ENCODE peak calls at places on chromosomes 1 and 21, in seven cellular contexts. L is hypothalamus; Q is activated CD8-positive, alpha-beta T cell treated with anti-CD3 and anti-CD28 coated beads for 36 hours; M is A549; I is RWPE1; T is left ventricle myocardium superior; V is naive thymus-derived CD8-positive, alpha-beta T cell. D is an unnamed sample.

GRCh38 chr1:246292571-246292970 is 214.5 kb downstream of the SMYD3 start:
- DNase-seq in L (no peak), Q (no peak), M (no peak), I (no peak), T (no peak), V (no peak), D (no peak)

GRCh38 chr1:209576392-209576791 is 7.1 kb upstream of the CAMK1G start:
- DNase-seq in L (no peak), Q (no peak), M (no peak), I (no peak), T (no peak), V (no peak), D (no peak)

GRCh38 chr1:107870691-107871090 is 94.3 kb downstream of the VAV3 start:
- DNase-seq in L (no peak), Q (no peak), M (no peak), I (no peak), T (no peak), V (no peak), D (no peak)

GRCh38 chr1:13779930-13780329 is 79.9 kb downstream of the PRDM2 start:
- DNase-seq in L (no peak), Q (no peak), M (no peak), I (no peak), T (no peak), V (no peak), D (no peak)

GRCh38 chr21:39004776-39005605 is 178.3 kb downstream of the PSMG1 start:
- DNase-seq in L (peak), Q (peak), M (no peak), I (no peak), T (peak), V (no peak), D (no peak)

GRCh38 chr1:192311281-192311680 is 5.5 kb upstream of the RGS21 start:
- DNase-seq in L (no peak), Q (no peak), M (peak), I (peak), T (no peak), V (no peak), D (no peak)

GRCh38 chr1:5707566-5708178 is 284.6 kb downstream of the NPHP4 start:
- DNase-seq in L (no peak), Q (no peak), M (no peak), I (peak), T (no peak), V (no peak), D (no peak)

GRCh38 chr1:178020968-178021640 is 51.2 kb upstream of the SEC16B start:
- DNase-seq in L (no peak), Q (no peak), M (no peak), I (no peak), T (no peak), V (no peak), D (no peak)

GRCh38 chr1:79396901-79397300 is 390.4 kb upstream of the ADGRL4 start:
- DNase-seq in L (no peak), Q (no peak), M (no peak), I (no peak), T (no peak), V (no peak), D (no peak)

GRCh38 chr1:245843101-245843500 is 664.0 kb downstream of the SMYD3 start:
- DNase-seq in L (no peak), Q (no peak), M (no peak), I (no peak), T (no peak), V (no peak), D (no peak)

GRCh38 chr1:209659909-209660308 is 7.7 kb upstream of the LAMB3 start:
- DNase-seq in L (no peak), Q (peak), M (no peak), I (no peak), T (no peak), V (no peak), D (no peak)

GRCh38 chr1:160340146-160340545 is 2.9 kb downstream of the COPA start:
- DNase-seq in L (no peak), Q (no peak), M (no peak), I (no peak), T (no peak), V (no peak), D (no peak)

GRCh38 chr21:27421654-27422053 is 454.8 kb upstream of the ADAMTS5 start:
- DNase-seq in L (no peak), Q (no peak), M (no peak), I (no peak), T (no peak), V (no peak), D (no peak)

GRCh38 chr1:222736470-222736869 is 532 bp upstream of the FAM177B start:
- DNase-seq in L (no peak), Q (no peak), M (no peak), I (no peak), T (no peak), V (no peak), D (no peak)

GRCh38 chr1:23527366-23527765 is 3.7 kb downstream of the E2F2 start:
- DNase-seq in L (no peak), Q (no peak), M (no peak), I (no peak), T (no peak), V (no peak), D (no peak)

GRCh38 chr1:3632298-3632697 is 7.5 kb downstream of the TPRG1L start:
- DNase-seq in L (no peak), Q (no peak), M (no peak), I (no peak), T (peak), V (no peak), D (no peak)

GRCh38 chr1:165666152-165666551 is 32.2 kb downstream of the ALDH9A1 start:
- DNase-seq in L (no peak), Q (no peak), M (no peak), I (no peak), T (no peak), V (no peak), D (no peak)

GRCh38 chr1:209870151-209870831 is 42.5 kb downstream of the UTP25 start:
- DNase-seq in L (no peak), Q (no peak), M (no peak), I (no peak), T (no peak), V (no peak), D (no peak)

GRCh38 chr1:110879758-110880606 is 7.0 kb downstream of the CD53 start:
- DNase-seq in L (no peak), Q (peak), M (no peak), I (no peak), T (no peak), V (no peak), D (peak)

GRCh38 chr1:244384066-244384465 is 67.6 kb downstream of the ADSS2 start:
- DNase-seq in L (no peak), Q (no peak), M (no peak), I (no peak), T (no peak), V (no peak), D (no peak)

GRCh38 chr1:94862718-94863117 is 42.6 kb downstream of the SLC44A3 start:
- DNase-seq in L (no peak), Q (no peak), M (no peak), I (peak), T (no peak), V (no peak), D (no peak)

GRCh38 chr1:923131-923990 is at the start of gene SAMD11:
- DNase-seq in L (peak), Q (peak), M (peak), I (peak), T (peak), V (peak), D (peak)

GRCh38 chr1:187696092-187696491 is 867.3 kb downstream of the PLA2G4A start:
- DNase-seq in L (no peak), Q (no peak), M (no peak), I (no peak), T (no peak), V (no peak), D (no peak)

GRCh38 chr1:15214507-15214906 is 32.5 kb upstream of the FHAD1 start:
- DNase-seq in L (no peak), Q (no peak), M (no peak), I (no peak), T (peak), V (no peak), D (no peak)

GRCh38 chr1:19613075-19613748 is 30.9 kb upstream of the NBL1 start:
- DNase-seq in L (no peak), Q (no peak), M (no peak), I (no peak), T (no peak), V (no peak), D (no peak)

GRCh38 chr1:30871276-30871871 is 37.2 kb downstream of the SDC3 start:
- DNase-seq in L (no peak), Q (no peak), M (no peak), I (no peak), T (no peak), V (no peak), D (no peak)

GRCh38 chr1:70361727-70362413 is 7.3 kb upstream of the ANKRD13C start:
- DNase-seq in L (no peak), Q (no peak), M (peak), I (no peak), T (no peak), V (no peak), D (no peak)

D was measured in T-cell.